ENCODE peak calls at places on chromosome 1, in nine cellular contexts. F, Y, K, C, Q, W, L, M and G are unnamed samples.

GRCh38 chr1:32919811-32920733 is 18.9 kb upstream of the TMEM54 start:
- DNase-seq in F (no peak), Y (no peak), K (peak; percentile 52), C (no peak), Q (peak; percentile 58), W (no peak), L (no peak), M (peak; percentile 33), G (no peak)

GRCh38 chr1:210262897-210263272 is 30.3 kb downstream of the SERTAD4 start:
- DNase-seq in F (no peak), Y (no peak), K (no peak), C (no peak), Q (no peak), W (no peak), L (no peak), M (no peak), G (peak; percentile 22)

GRCh38 chr1:239963861-239964260 is 127.8 kb upstream of the FMN2 start:
- DNase-seq in F (no peak), Y (no peak), K (no peak), C (no peak), Q (no peak), W (no peak), L (no peak), M (no peak), G (no peak)

GRCh38 chr1:166988976-166989515 is at the start of gene MAEL:
- DNase-seq in F (no peak), Y (no peak), K (no peak), C (no peak), Q (no peak), W (no peak), L (no peak), M (no peak), G (no peak)

GRCh38 chr1:92754000-92754787 is 30.7 kb downstream of the EVI5 start:
- DNase-seq in F (no peak), Y (no peak), K (peak; percentile 73), C (no peak), Q (peak; percentile 76), W (no peak), L (no peak), M (peak; percentile 52), G (no peak)

GRCh38 chr1:244556263-244556662 is 95.2 kb downstream of the CATSPERE start:
- DNase-seq in F (no peak), Y (no peak), K (no peak), C (no peak), Q (no peak), W (no peak), L (no peak), M (no peak), G (no peak)

GRCh38 chr1:243796016-243796415 is 54.0 kb downstream of the AKT3 start:
- DNase-seq in F (no peak), Y (no peak), K (no peak), C (no peak), Q (no peak), W (no peak), L (no peak), M (no peak), G (no peak)

GRCh38 chr1:156383023-156383422 is 14.0 kb downstream of the RHBG start:
- DNase-seq in F (peak; percentile 82), Y (peak; percentile 79), K (peak; percentile 64), C (peak; percentile 69), Q (peak; percentile 59), W (peak; percentile 45), L (peak; percentile 34), M (peak; percentile 44), G (peak; percentile 51)

GRCh38 chr1:12057382-12057781 is 5.7 kb upstream of the TNFRSF8 start:
- DNase-seq in F (no peak), Y (no peak), K (peak; percentile 35), C (no peak), Q (peak; percentile 58), W (no peak), L (no peak), M (no peak), G (no peak)

GRCh38 chr1:184296466-184297243 is 90.2 kb upstream of the C1orf21 start:
- DNase-seq in F (no peak), Y (no peak), K (peak; percentile 86), C (peak; percentile 83), Q (peak; percentile 99), W (no peak), L (no peak), M (peak; percentile 46), G (peak; percentile 97)

GRCh38 chr1:223343692-223344091 is 20.3 kb downstream of the SUSD4 start:
- DNase-seq in F (no peak), Y (no peak), K (no peak), C (no peak), Q (no peak), W (no peak), L (no peak), M (no peak), G (peak; percentile 64)

GRCh38 chr1:5907966-5908365 is 84.3 kb downstream of the NPHP4 start:
- DNase-seq in F (no peak), Y (no peak), K (no peak), C (no peak), Q (no peak), W (no peak), L (no peak), M (no peak), G (no peak)

GRCh38 chr1:56578963-56579875 is at the start of gene PLPP3:
- DNase-seq in F (no peak), Y (peak; percentile 73), K (peak; percentile 91), C (peak; percentile 82), Q (peak; percentile 92), W (peak; percentile 66), L (no peak), M (peak; percentile 94), G (peak; percentile 86)

GRCh38 chr1:207673399-207673798 is 28.5 kb downstream of the CR1L start:
- DNase-seq in F (no peak), Y (no peak), K (no peak), C (no peak), Q (peak; percentile 3), W (no peak), L (no peak), M (no peak), G (no peak)

GRCh38 chr1:152761609-152762213 is 3.9 kb downstream of the KPRP start:
- DNase-seq in F (no peak), Y (no peak), K (no peak), C (no peak), Q (no peak), W (no peak), L (no peak), M (no peak), G (no peak)

GRCh38 chr1:35461966-35462651 is 95.1 kb downstream of the KIAA0319L start:
- DNase-seq in F (no peak), Y (no peak), K (no peak), C (no peak), Q (no peak), W (no peak), L (no peak), M (no peak), G (no peak)

GRCh38 chr1:65068202-65069011 is 79.6 kb upstream of the AK4 start:
- DNase-seq in F (no peak), Y (no peak), K (peak; percentile 31), C (peak; percentile 57), Q (peak; percentile 45), W (no peak), L (no peak), M (peak; percentile 9), G (no peak)

GRCh38 chr1:22124592-22125229 is 18.2 kb downstream of the WNT4 start:
- DNase-seq in F (no peak), Y (no peak), K (no peak), C (no peak), Q (no peak), W (no peak), L (no peak), M (no peak), G (no peak)

GRCh38 chr1:246008256-246008901 is 498.7 kb downstream of the SMYD3 start:
- DNase-seq in F (no peak), Y (no peak), K (no peak), C (no peak), Q (no peak), W (no peak), L (no peak), M (no peak), G (no peak)

GRCh38 chr1:235552146-235552716 is 48.0 kb upstream of the B3GALNT2 start:
- DNase-seq in F (no peak), Y (no peak), K (no peak), C (no peak), Q (no peak), W (no peak), L (no peak), M (no peak), G (peak; percentile 43)

GRCh38 chr1:159775716-159776115 is 5.0 kb upstream of the DUSP23 start:
- DNase-seq in F (no peak), Y (no peak), K (peak; percentile 59), C (peak; percentile 14), Q (peak; percentile 25), W (no peak), L (no peak), M (no peak), G (no peak)

GRCh38 chr1:1948783-1949182 is 29.7 kb upstream of the TMEM52 start:
- DNase-seq in F (no peak), Y (no peak), K (no peak), C (no peak), Q (no peak), W (no peak), L (no peak), M (no peak), G (no peak)

GRCh38 chr1:113291777-113292659 is 98.3 kb upstream of the MAGI3 start:
- DNase-seq in F (no peak), Y (no peak), K (no peak), C (no peak), Q (no peak), W (no peak), L (no peak), M (no peak), G (no peak)

GRCh38 chr1:246617768-246618167 is 51.5 kb downstream of the CNST start:
- DNase-seq in F (no peak), Y (no peak), K (no peak), C (no peak), Q (no peak), W (no peak), L (no peak), M (no peak), G (no peak)